ENCODE peak calls at places on chromosome 18, in four cellular contexts. G, J, R and X are unnamed samples.

GRCh38 chr18:36327352-36328316 is 30.1 kb downstream of the FHOD3 start:
- DNase-seq in G (no peak), J (no peak), R (no peak), X (no peak)

GRCh38 chr18:51279367-51279984 is 82.0 kb upstream of the MEX3C start:
- DNase-seq in G (no peak), J (peak), R (no peak), X (no peak)

GRCh38 chr18:11494093-11494492 is 115.3 kb upstream of the SLC35G4 start:
- DNase-seq in G (no peak), J (peak), R (no peak), X (no peak)

GRCh38 chr18:24026457-24026856 is 11.9 kb downstream of the TTC39C start:
- DNase-seq in G (no peak), J (no peak), R (no peak), X (no peak)

GRCh38 chr18:12057419-12058039 is 36.1 kb upstream of the ANKRD62 start:
- DNase-seq in G (no peak), J (no peak), R (no peak), X (no peak)

GRCh38 chr18:8468911-8469310 is 140.3 kb upstream of the RAB12 start:
- DNase-seq in G (no peak), J (no peak), R (peak), X (no peak)

GRCh38 chr18:74389991-74390390 is 67.1 kb downstream of the DIPK1C start:
- DNase-seq in G (no peak), J (no peak), R (no peak), X (no peak)

GRCh38 chr18:21063011-21063410 is 48.6 kb downstream of the ROCK1 start:
- DNase-seq in G (no peak), J (no peak), R (no peak), X (no peak)

GRCh38 chr18:27608174-27608573 is 423.1 kb upstream of the CHST9 start:
- DNase-seq in G (no peak), J (no peak), R (no peak), X (no peak)

GRCh38 chr18:12751891-12752290 is 49.0 kb downstream of the PSMG2 start:
- DNase-seq in G (no peak), J (no peak), R (no peak), X (no peak)

GRCh38 chr18:75244336-75244735 is 33.7 kb downstream of the TSHZ1 start:
- DNase-seq in G (no peak), J (peak), R (peak), X (no peak)

GRCh38 chr18:79275992-79276391 is 119.7 kb upstream of the NFATC1 start:
- DNase-seq in G (no peak), J (no peak), R (no peak), X (no peak)

GRCh38 chr18:79278896-79279295 is 116.8 kb upstream of the NFATC1 start:
- DNase-seq in G (no peak), J (no peak), R (no peak), X (no peak)

GRCh38 chr18:79274823-79275222 is 120.9 kb upstream of the NFATC1 start:
- DNase-seq in G (no peak), J (no peak), R (no peak), X (no peak)

GRCh38 chr18:79272916-79273315 is 122.8 kb upstream of the NFATC1 start:
- DNase-seq in G (no peak), J (no peak), R (no peak), X (no peak)

GRCh38 chr18:79275461-79275860 is 120.3 kb upstream of the NFATC1 start:
- DNase-seq in G (no peak), J (no peak), R (no peak), X (no peak)
- TF ChIP-seq ZNF274 in G (no peak), J (no peak), R (no peak), X (no peak)

DNA sequence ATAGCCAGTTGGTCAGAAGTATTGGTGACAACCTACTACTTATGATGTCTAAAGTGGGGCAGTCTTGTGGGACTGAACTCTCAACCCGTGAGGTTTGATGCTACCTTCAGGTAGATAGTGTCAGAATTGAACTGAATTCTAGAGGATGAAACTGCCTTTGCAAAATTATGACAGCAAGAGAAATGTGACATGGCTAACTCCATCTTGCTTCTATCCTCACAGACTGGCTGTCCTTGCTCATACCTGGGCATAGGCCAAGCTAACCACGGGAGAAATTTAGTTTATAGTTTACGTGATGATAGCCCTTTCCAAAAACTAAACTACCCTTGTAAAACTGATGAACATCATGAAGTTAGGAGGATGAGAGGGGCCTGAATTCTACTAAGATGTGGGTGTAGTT is 24.9 kb upstream of the TGIF1 start:
- DNase-seq in G (no peak), J (no peak), R (no peak), X (no peak)
- H3K4me3 ChIP-seq in G (no peak), J (no peak), R (no peak), X (no peak)

DNA sequence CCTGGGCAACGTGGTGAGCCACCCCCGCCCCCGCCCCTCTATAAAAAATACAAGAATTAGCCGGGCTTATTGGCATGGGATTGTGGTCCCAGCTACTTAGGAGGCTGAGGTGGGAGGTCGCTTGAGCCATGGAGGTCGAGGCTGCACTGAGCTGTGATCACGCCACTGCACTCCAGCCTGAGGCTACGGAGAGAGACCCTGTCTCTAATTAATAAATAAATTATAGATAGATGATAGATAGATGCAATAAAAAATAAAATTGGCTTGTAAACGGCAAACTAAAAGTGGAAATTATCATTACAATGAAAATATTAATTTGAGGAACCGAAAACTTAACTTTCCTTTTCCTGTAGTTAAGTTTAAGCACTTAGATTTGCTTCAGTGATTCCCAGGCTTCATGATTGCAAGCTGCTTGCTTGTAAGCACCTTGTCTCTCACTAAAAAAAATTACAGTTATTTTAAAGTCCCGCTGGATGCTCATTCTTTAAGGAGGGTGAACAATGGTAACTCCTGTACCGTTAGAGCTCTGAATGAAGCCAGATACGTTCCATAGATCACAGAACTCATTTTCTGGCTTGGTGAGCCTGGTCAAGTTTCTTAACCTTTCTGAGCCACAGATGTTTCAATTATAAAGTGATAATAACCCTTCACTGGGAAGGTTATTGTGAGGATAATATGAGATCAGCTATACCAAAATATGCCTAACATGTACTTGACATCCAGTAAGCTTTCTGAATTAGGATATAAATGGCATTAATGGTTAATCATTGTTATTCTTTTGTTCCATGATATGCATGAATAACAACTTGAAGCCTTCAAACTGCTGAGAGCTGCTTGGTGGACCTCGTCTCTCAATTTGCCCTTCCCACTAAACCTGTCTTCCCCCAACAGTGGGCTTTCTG is 9.4 kb upstream of the NARS1 start:
- DNase-seq in G (no peak), J (no peak), R (no peak), X (no peak)
- H3K9ac ChIP-seq in G (peak), J (peak), R (no peak), X (peak)

GRCh38 chr18:63319383-63320040 is at the start of gene BCL2:
- DNase-seq in G (no peak), J (no peak), R (peak), X (no peak)

GRCh38 chr18:63318882-63319382 is 637 bp downstream of the BCL2 start:
- DNase-seq in G (no peak), J (no peak), R (no peak), X (no peak)

GRCh38 chr18:63316612-63317555 is 2.7 kb downstream of the BCL2 start:
- DNase-seq in G (no peak), J (no peak), R (no peak), X (no peak)

GRCh38 chr18:63317556-63317946 is 2.0 kb downstream of the BCL2 start:
- DNase-seq in G (no peak), J (no peak), R (no peak), X (no peak)

GRCh38 chr18:63317982-63318881 is 1.3 kb downstream of the BCL2 start:
- DNase-seq in G (no peak), J (no peak), R (peak), X (peak)
- TF ChIP-seq ZNF274 in G (no peak), J (no peak), R (no peak), X (no peak)

DNA sequence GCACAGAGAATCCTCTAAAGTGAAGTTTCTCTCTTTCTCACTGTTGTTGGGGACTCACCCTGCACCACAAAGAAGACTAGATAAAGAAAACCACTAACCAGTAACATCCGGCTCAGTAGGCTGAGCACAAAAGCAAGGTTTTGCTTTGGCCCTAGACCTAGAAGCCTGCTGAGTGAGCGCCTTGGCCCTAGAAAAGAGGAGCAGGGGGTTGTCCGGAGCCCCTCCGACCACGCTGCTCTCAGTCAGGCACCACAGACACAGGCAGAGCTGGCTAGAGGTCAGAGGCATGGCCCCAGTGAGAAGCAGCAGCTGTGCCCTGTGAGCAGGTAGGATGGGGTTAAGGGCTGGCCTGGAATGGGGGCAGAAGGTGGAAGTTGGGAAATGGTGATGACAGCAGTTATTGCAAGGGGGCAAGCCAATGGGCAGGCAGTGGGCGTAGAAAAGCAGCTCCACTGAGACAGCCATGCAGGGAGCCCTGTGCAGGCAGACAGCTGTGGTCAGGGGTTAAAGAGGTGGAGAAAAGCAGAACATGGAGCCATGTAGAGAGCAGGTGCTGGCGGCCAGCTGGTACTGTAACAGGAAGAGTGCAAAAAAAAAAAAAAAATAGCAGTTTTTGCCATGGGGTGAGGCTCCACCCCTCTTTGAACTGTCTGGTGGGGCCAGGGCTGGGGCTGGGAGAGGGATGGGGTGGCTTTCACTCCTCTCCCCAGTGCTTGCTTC is 36.9 kb upstream of the SLC14A1 start:
- DNase-seq in G (no peak), J (no peak), R (peak), X (no peak)
- H3K4me3 ChIP-seq in G (no peak), J (no peak), R (no peak), X (no peak)

GRCh38 chr18:63205791-63206252 is 113.7 kb downstream of the BCL2 start:
- DNase-seq in G (no peak), J (no peak), R (no peak), X (no peak)
- H3K9ac ChIP-seq in G (no peak), J (no peak), R (no peak), X (no peak)

GRCh38 chr18:9926977-9927376 is 13.2 kb downstream of the VAPA start:
- DNase-seq in G (no peak), J (no peak), R (no peak), X (no peak)
- TF ChIP-seq ZNF274 in G (no peak), J (no peak), R (no peak), X (no peak)